ENCODE peak calls at places on chromosome 15, in nine cellular contexts. X is brain pericyte; V is KG1; H is stimulated activated CD4-positive, alpha-beta T cell treated with anti-CD3 and anti-CD28 coated beads, Interleukin-2, amount 100 ng/mL, for 24 hours; Y is fibroblast of mammary gland; N is stimulated activated naive B cell treated with anti-CD40 and anti-IgM and Interleukin-4, amounts not matched to agents 10 μg/mL and 1 μg/mL and 100 μg/mL, for 72 hours; B is heart left ventricle; A is GM13977; I is endothelial cell of umbilical vein. U is an unnamed sample.

GRCh38 chr15:99118801-99119546 is 14.1 kb downstream of the SYNM start:
- DNase-seq in X (no peak), V (no peak), H (no peak), Y (no peak), N (no peak), B (peak), A (no peak), I (no peak), U (no peak)

GRCh38 chr15:69836526-69837230 is 261.0 kb downstream of the TLE3 start:
- DNase-seq in X (no peak), V (no peak), H (no peak), Y (no peak), N (no peak), B (no peak), A (no peak), I (no peak), U (no peak)

GRCh38 chr15:31216210-31216911 is 110.3 kb upstream of the KLF13 start:
- DNase-seq in X (no peak), V (peak), H (peak), Y (peak), N (peak), B (peak), A (peak), I (no peak), U (peak)

GRCh38 chr15:39947401-39948197 is 13.7 kb downstream of the EIF2AK4 start:
- DNase-seq in X (no peak), V (no peak), H (no peak), Y (no peak), N (no peak), B (no peak), A (no peak), I (no peak), U (no peak)

GRCh38 chr15:29064290-29064689 is 178.5 kb downstream of the APBA2 start:
- DNase-seq in X (no peak), V (no peak), H (no peak), Y (no peak), N (no peak), B (no peak), A (no peak), I (no peak), U (no peak)

GRCh38 chr15:67076147-67076843 is 10.9 kb downstream of the SMAD3 start:
- DNase-seq in X (no peak), V (no peak), H (peak), Y (peak), N (peak), B (peak), A (peak), I (peak), U (no peak)

GRCh38 chr15:37016287-37016686 is 84.1 kb downstream of the MEIS2 start:
- DNase-seq in X (no peak), V (no peak), H (no peak), Y (peak), N (no peak), B (peak), A (no peak), I (no peak), U (no peak)

GRCh38 chr15:81117136-81117535 is 16.9 kb upstream of the CFAP161 start:
- DNase-seq in X (no peak), V (no peak), H (no peak), Y (peak), N (no peak), B (no peak), A (no peak), I (no peak), U (no peak)

GRCh38 chr15:95121191-95121590 is 889.8 kb downstream of the MCTP2 start:
- DNase-seq in X (no peak), V (no peak), H (no peak), Y (no peak), N (no peak), B (no peak), A (no peak), I (no peak), U (no peak)

GRCh38 chr15:69748700-69749099 is 296.1 kb downstream of the RPLP1 start:
- DNase-seq in X (no peak), V (no peak), H (no peak), Y (no peak), N (no peak), B (no peak), A (no peak), I (no peak), U (no peak)

GRCh38 chr15:91882858-91883586 is 29.5 kb downstream of the SLCO3A1 start:
- DNase-seq in X (no peak), V (no peak), H (no peak), Y (no peak), N (no peak), B (peak), A (no peak), I (no peak), U (no peak)

GRCh38 chr15:43511012-43511885 is 6.2 kb upstream of the MAP1A start:
- DNase-seq in X (no peak), V (no peak), H (peak), Y (no peak), N (no peak), B (no peak), A (no peak), I (no peak), U (peak)

GRCh38 chr15:64282701-64283100 is 73.3 kb downstream of the CSNK1G1 start:
- DNase-seq in X (no peak), V (no peak), H (no peak), Y (no peak), N (no peak), B (no peak), A (no peak), I (no peak), U (no peak)

GRCh38 chr15:35293353-35294130 is 208.4 kb upstream of the NANOGP8 start:
- DNase-seq in X (no peak), V (no peak), H (no peak), Y (peak), N (no peak), B (no peak), A (no peak), I (peak), U (no peak)

GRCh38 chr15:70375006-70375409 is 277.3 kb upstream of the TLE3 start:
- DNase-seq in X (no peak), V (no peak), H (no peak), Y (peak), N (no peak), B (peak), A (no peak), I (no peak), U (no peak)

GRCh38 chr15:36106640-36107335 is 472.6 kb upstream of the CDIN1 start:
- DNase-seq in X (no peak), V (no peak), H (no peak), Y (no peak), N (no peak), B (peak), A (no peak), I (no peak), U (no peak)

GRCh38 chr15:58666957-58667356 is 82.5 kb downstream of the ADAM10 start:
- DNase-seq in X (peak), V (no peak), H (no peak), Y (peak), N (no peak), B (no peak), A (no peak), I (peak), U (no peak)

GRCh38 chr15:28018291-28019044 is 80.6 kb downstream of the OCA2 start:
- DNase-seq in X (no peak), V (no peak), H (no peak), Y (no peak), N (no peak), B (no peak), A (peak), I (no peak), U (no peak)

GRCh38 chr15:99232740-99233139 is 16.6 kb downstream of the TTC23 start:
- DNase-seq in X (no peak), V (no peak), H (no peak), Y (no peak), N (no peak), B (no peak), A (no peak), I (no peak), U (no peak)

GRCh38 chr15:101407439-101407838 is 82.1 kb downstream of the PCSK6 start:
- DNase-seq in X (no peak), V (no peak), H (no peak), Y (no peak), N (peak), B (no peak), A (peak), I (no peak), U (no peak)

GRCh38 chr15:100729461-100729860 is 127.1 kb downstream of the ASB7 start:
- DNase-seq in X (no peak), V (no peak), H (no peak), Y (no peak), N (no peak), B (no peak), A (no peak), I (no peak), U (no peak)

GRCh38 chr15:57500256-57500655 is 91.4 kb upstream of the MYZAP start:
- DNase-seq in X (no peak), V (no peak), H (no peak), Y (no peak), N (no peak), B (no peak), A (no peak), I (no peak), U (no peak)

GRCh38 chr15:88814393-88814792 is 11.2 kb downstream of the ACAN start:
- DNase-seq in X (no peak), V (no peak), H (no peak), Y (no peak), N (no peak), B (no peak), A (no peak), I (no peak), U (no peak)

GRCh38 chr15:36907295-36907694 is 193.1 kb downstream of the MEIS2 start:
- DNase-seq in X (no peak), V (no peak), H (no peak), Y (no peak), N (no peak), B (no peak), A (no peak), I (no peak), U (no peak)

GRCh38 chr15:56165234-56165633 is 78.4 kb downstream of the RFX7 start:
- DNase-seq in X (no peak), V (no peak), H (no peak), Y (no peak), N (no peak), B (no peak), A (no peak), I (no peak), U (no peak)

GRCh38 chr15:89486726-89487050 is 9.7 kb downstream of the RHCG start:
- DNase-seq in X (no peak), V (no peak), H (peak), Y (no peak), N (peak), B (no peak), A (peak), I (no peak), U (no peak)

GRCh38 chr15:70047386-70048195 is 50.1 kb downstream of the TLE3 start:
- DNase-seq in X (no peak), V (no peak), H (no peak), Y (peak), N (no peak), B (peak), A (no peak), I (no peak), U (no peak)

GRCh38 chr15:32956006-32956405 is 238.2 kb downstream of the GREM1 start:
- DNase-seq in X (peak), V (no peak), H (no peak), Y (peak), N (no peak), B (no peak), A (peak), I (peak), U (no peak)

GRCh38 chr15:90104551-90104950 is 2.3 kb upstream of the IDH2 start:
- DNase-seq in X (no peak), V (no peak), H (no peak), Y (no peak), N (no peak), B (peak), A (no peak), I (no peak), U (no peak)